ENCODE peak calls at places on chromosomes 16 and 17, in five cellular contexts. O is testis, T is AG09319, A is HFFc6, Y is astrocyte of the cerebellum. V is an unnamed sample.

GRCh38 chr16:84612686-84613085 is 5.2 kb downstream of the COTL1 start:
- DNase-seq in O (no peak), T (no peak), A (no peak), Y (no peak), V (no peak)

GRCh38 chr17:9370464-9370863 is 205.2 kb downstream of the STX8 start:
- DNase-seq in O (no peak), T (no peak), A (no peak), Y (no peak), V (no peak)

GRCh38 chr16:70803354-70803753 is 2.4 kb upstream of the VAC14 start:
- DNase-seq in O (no peak), T (no peak), A (no peak), Y (no peak), V (no peak)

GRCh38 chr17:1830288-1830687 is 483 bp downstream of the RPA1 start:
- DNase-seq in O (no peak), T (no peak), A (no peak), Y (no peak), V (no peak)

GRCh38 chr16:65509172-65509571 is 387.3 kb upstream of the CDH11 start:
- DNase-seq in O (no peak), T (no peak), A (no peak), Y (no peak), V (no peak)

GRCh38 chr16:70597135-70597534 is 49.2 kb upstream of the IL34 start:
- DNase-seq in O (no peak), T (no peak), A (no peak), Y (no peak), V (no peak)

GRCh38 chr16:67459066-67459857 is 21.7 kb downstream of the ATP6V0D1 start:
- DNase-seq in O (peak), T (no peak), A (no peak), Y (no peak), V (peak)

GRCh38 chr16:80231888-80232287 is 308.9 kb upstream of the DYNLRB2 start:
- DNase-seq in O (no peak), T (no peak), A (peak), Y (peak), V (no peak)

GRCh38 chr17:69486779-69487637 is 72.5 kb downstream of the MAP2K6 start:
- DNase-seq in O (no peak), T (no peak), A (no peak), Y (no peak), V (no peak)

GRCh38 chr16:72963921-72964320 is 84.0 kb downstream of the ZFHX3 start:
- DNase-seq in O (no peak), T (no peak), A (peak), Y (no peak), V (no peak)

GRCh38 chr17:40419559-40420331 is 2.0 kb upstream of the TOP2A start:
- DNase-seq in O (no peak), T (no peak), A (no peak), Y (no peak), V (no peak)

GRCh38 chr17:36842231-36842630 is 95.0 kb upstream of the LHX1 start:
- DNase-seq in O (no peak), T (no peak), A (no peak), Y (no peak), V (no peak)

GRCh38 chr17:48023408-48024148 is 14.0 kb downstream of the COPZ2 start:
- DNase-seq in O (peak), T (no peak), A (peak), Y (no peak), V (peak)

GRCh38 chr17:73011016-73011486 is 81.4 kb downstream of the SLC39A11 start:
- DNase-seq in O (no peak), T (no peak), A (no peak), Y (no peak), V (no peak)

GRCh38 chr17:73015722-73016276 is 76.7 kb downstream of the SLC39A11 start:
- DNase-seq in O (no peak), T (no peak), A (no peak), Y (no peak), V (no peak)

GRCh38 chr17:73017653-73018052 is 74.8 kb downstream of the SLC39A11 start:
- DNase-seq in O (no peak), T (no peak), A (peak), Y (no peak), V (no peak)

GRCh38 chr17:73013299-73013698 is 79.2 kb downstream of the SLC39A11 start:
- DNase-seq in O (no peak), T (no peak), A (no peak), Y (no peak), V (no peak)

GRCh38 chr17:73013816-73014663 is 78.4 kb downstream of the SLC39A11 start:
- DNase-seq in O (no peak), T (no peak), A (peak), Y (peak), V (no peak)
- TF ChIP-seq CTCF in O (no peak), T (no peak), A (peak), Y (no peak), V (no peak)

GRCh38 chr16:56953006-56953405 is 8.7 kb upstream of the CETP start:
- DNase-seq in O (no peak), T (no peak), A (no peak), Y (no peak), V (no peak)

GRCh38 chr16:56950455-56950854 is 11.3 kb upstream of the CETP start:
- DNase-seq in O (no peak), T (no peak), A (no peak), Y (no peak), V (no peak)

GRCh38 chr16:56950051-56950450 is 11.7 kb upstream of the CETP start:
- DNase-seq in O (no peak), T (no peak), A (no peak), Y (no peak), V (no peak)

GRCh38 chr16:56948234-56948633 is 13.5 kb upstream of the CETP start:
- DNase-seq in O (no peak), T (no peak), A (no peak), Y (no peak), V (no peak)

DNA sequence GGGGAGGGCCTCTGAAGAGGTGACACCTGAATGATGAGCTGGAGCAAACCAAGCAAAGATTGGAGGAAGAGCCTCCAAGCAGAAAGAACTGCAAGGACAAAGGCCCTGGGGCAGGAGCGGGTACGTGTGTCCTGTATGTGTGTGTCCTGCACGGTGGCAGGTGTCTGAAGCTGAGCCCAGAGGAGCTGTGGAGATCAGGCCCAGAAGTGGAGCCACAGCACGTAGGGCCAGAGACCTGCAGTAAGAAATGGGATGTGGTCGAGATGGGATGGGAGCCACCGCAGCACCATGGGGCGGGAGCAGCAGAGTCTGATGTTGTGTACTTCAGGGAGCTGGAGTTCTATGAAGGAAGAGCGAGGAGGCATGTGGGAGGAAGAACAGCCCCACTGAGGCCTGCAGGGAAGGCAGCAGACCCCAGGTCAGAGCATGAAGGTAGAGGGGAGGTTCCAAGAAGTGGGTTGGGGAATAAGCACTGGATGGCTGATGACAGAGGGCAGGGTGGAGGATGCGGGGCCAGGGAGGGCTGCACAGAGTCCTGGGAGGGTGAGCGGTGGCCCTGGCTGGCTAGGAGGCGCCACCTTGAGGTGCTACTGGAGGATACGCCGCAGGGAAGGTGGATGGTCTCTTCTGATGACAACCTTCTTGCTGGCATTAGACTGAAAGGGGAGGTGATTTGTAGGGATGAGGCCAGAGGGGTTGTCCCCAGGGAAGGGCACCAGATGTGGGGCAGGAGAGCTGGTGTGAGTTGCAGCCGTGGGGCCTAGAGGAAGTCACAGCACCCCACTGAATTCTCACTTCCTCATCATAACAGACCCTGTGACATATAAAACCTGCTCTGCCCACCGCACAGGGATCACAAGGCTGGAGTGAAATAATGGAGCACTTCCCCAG is 10.6 kb upstream of the CETP start:
- DNase-seq in O (peak), T (no peak), A (peak), Y (no peak), V (peak)
- TF ChIP-seq CTCF in O (peak), T (peak), A (peak), Y (peak), V (no peak)

DNA sequence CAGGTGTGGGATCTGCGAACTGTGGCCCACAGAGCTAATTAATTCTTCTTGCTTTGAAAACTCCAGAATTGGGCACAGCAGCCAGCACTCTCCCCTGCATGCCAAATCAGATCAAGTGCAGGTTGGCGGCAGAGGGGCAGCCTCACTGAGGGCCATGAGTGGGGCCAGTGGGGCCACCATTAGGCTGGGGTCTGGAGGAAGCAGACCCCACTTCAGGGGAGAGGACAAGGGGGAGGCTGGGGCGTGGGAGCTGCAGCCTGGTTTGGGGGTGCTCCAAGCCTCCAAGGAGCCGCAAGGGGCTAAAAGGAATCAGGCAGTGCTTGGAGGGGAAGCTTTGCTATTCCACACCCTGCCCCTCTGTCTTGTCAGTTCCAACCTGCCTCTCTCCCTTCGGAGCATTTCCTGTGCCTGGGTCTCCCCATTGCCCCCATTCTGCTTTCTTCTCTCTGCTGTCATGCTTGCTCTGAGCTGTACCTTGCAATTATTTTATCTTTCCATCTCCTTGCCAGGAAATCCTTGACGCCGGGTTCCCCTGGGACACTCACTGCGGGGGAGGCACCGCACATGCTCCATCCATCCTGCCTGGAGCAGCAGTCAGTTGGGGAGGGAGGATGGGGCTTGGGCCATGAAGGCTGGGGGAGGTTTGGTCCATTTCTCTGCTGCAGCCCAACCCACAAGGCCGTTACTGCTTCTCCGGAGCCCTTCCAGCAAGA is 3.3 kb upstream of the ABCC3 start:
- DNase-seq in O (no peak), T (no peak), A (no peak), Y (no peak), V (no peak)
- TF ChIP-seq CTCF in O (no peak), T (no peak), A (no peak), Y (no peak), V (no peak)

GRCh38 chr16:61544165-61544564 is 492.1 kb downstream of the CDH8 start:
- DNase-seq in O (no peak), T (no peak), A (no peak), Y (no peak), V (no peak)
- TF ChIP-seq CTCF in O (no peak), T (no peak), A (no peak), Y (no peak), V (no peak)

GRCh38 chr17:82710499-82711232 is 5.8 kb upstream of the FN3KRP start:
- DNase-seq in O (no peak), T (no peak), A (no peak), Y (no peak), V (no peak)
- TF ChIP-seq CTCF in O (no peak), T (no peak), A (peak), Y (no peak), V (no peak)

GRCh38 chr17:78349831-78350631 is 9.8 kb downstream of the SOCS3 start:
- DNase-seq in O (no peak), T (no peak), A (no peak), Y (no peak), V (no peak)

GRCh38 chr17:78355045-78355641 is 4.7 kb downstream of the SOCS3 start:
- DNase-seq in O (no peak), T (no peak), A (no peak), Y (no peak), V (no peak)

GRCh38 chr17:78348055-78348745 is 11.7 kb downstream of the SOCS3 start:
- DNase-seq in O (no peak), T (no peak), A (no peak), Y (no peak), V (no peak)

GRCh38 chr17:78347453-78347852 is 12.4 kb downstream of the SOCS3 start:
- DNase-seq in O (no peak), T (no peak), A (no peak), Y (no peak), V (no peak)

GRCh38 chr17:78351449-78352006 is 8.3 kb downstream of the SOCS3 start:
- DNase-seq in O (peak), T (peak), A (peak), Y (no peak), V (peak)
- TF ChIP-seq CTCF in O (no peak), T (peak), A (no peak), Y (peak), V (peak)

GRCh38 chr17:46193246-46193625 is at the start of gene KANSL1:
- DNase-seq in O (peak), T (peak), A (peak), Y (peak), V (peak)
- TF ChIP-seq CTCF in O (peak), T (peak), A (peak), Y (peak), V (peak)